ENCODE peak calls at places on chromosomes 1 and 21, in ten cellular contexts. K, Z, I, R, G, C, P, Q, F and J are unnamed samples.

GRCh38 chr1:38860464-38860816 is 868 bp upstream of the RRAGC start:
- DNase-seq in Z (no peak), C (no peak), P (no peak), R (peak), K (no peak), G (no peak), I (no peak), F (no peak), Q (peak), J (no peak)

GRCh38 chr1:219924348-219924747 is 4.0 kb downstream of the SLC30A10 start:
- DNase-seq in K (no peak), F (no peak), P (no peak), Z (no peak), G (no peak), R (no peak), I (no peak), C (no peak), Q (no peak), J (no peak)

GRCh38 chr1:221761354-221762002 is 19.6 kb upstream of the DUSP10 start:
- DNase-seq in F (no peak), C (no peak), Z (no peak), I (no peak), G (no peak), P (no peak), Q (no peak), R (no peak), K (no peak), J (no peak)

GRCh38 chr21:38753114-38754100 is 52.3 kb upstream of the ETS2 start:
- DNase-seq in I (no peak), G (no peak), Z (no peak), R (peak), F (no peak), C (no peak), K (no peak), Q (no peak), P (no peak), J (no peak)

GRCh38 chr1:175742790-175743459 is 470 bp downstream of the TNR start:
- DNase-seq in P (no peak), I (no peak), F (no peak), C (no peak), Q (peak), Z (no peak), G (peak), K (no peak), R (peak), J (no peak)

GRCh38 chr21:35748683-35749314 is 311.5 kb downstream of the SETD4 start:
- DNase-seq in Q (no peak), Z (no peak), G (no peak), I (no peak), P (no peak), K (no peak), F (no peak), R (no peak), C (no peak), J (no peak)

GRCh38 chr21:34795152-34796141 is 126.7 kb downstream of the CLIC6 start:
- DNase-seq in I (no peak), P (no peak), R (peak), F (peak), Z (no peak), Q (peak), C (peak), G (no peak), K (no peak), J (no peak)

GRCh38 chr1:247189981-247190798 is 18.4 kb upstream of the ZNF124 start:
- DNase-seq in P (no peak), I (no peak), G (no peak), Z (no peak), F (no peak), K (no peak), Q (no peak), R (no peak), C (no peak), J (no peak)

GRCh38 chr1:220370041-220370700 is 97.9 kb upstream of the RAB3GAP2 start:
- DNase-seq in Q (peak), C (no peak), F (peak), G (no peak), K (no peak), P (no peak), Z (no peak), R (peak), I (no peak), J (no peak)

GRCh38 chr1:231618588-231619256 is 7.9 kb upstream of the DISC1 start:
- DNase-seq in Q (no peak), F (no peak), Z (no peak), G (no peak), P (no peak), R (no peak), C (no peak), K (no peak), I (no peak), J (no peak)

GRCh38 chr1:174039069-174039468 is 16.9 kb upstream of the RC3H1 start:
- DNase-seq in K (no peak), Q (peak), Z (no peak), P (no peak), C (no peak), G (no peak), R (no peak), I (no peak), F (no peak), J (no peak)

GRCh38 chr21:38476385-38476784 is 21.9 kb downstream of the ERG start:
- DNase-seq in G (no peak), F (no peak), R (peak), K (no peak), I (no peak), P (no peak), Q (no peak), C (no peak), Z (no peak), J (no peak)

GRCh38 chr1:235588916-235589515 is 60.6 kb downstream of the GNG4 start:
- DNase-seq in F (peak), Q (peak), G (no peak), P (no peak), Z (no peak), I (peak), R (peak), K (no peak), C (no peak), J (no peak)

GRCh38 chr1:55047611-55048010 is 8.3 kb downstream of the PCSK9 start:
- DNase-seq in F (no peak), Z (no peak), G (no peak), K (no peak), I (no peak), P (no peak), Q (no peak), C (no peak), R (no peak), J (peak)

GRCh38 chr1:12433323-12434053 is 184.5 kb downstream of the DHRS3 start:
- DNase-seq in F (no peak), C (peak), P (no peak), K (no peak), G (peak), Q (no peak), Z (no peak), R (peak), I (peak), J (peak)

GRCh38 chr1:1889847-1890505 is 911 bp downstream of the GNB1 start:
- DNase-seq in K (no peak), P (no peak), F (no peak), Q (peak), R (peak), G (no peak), Z (peak), I (no peak), C (peak), J (peak)

GRCh38 chr1:181504294-181505115 is 21.2 kb downstream of the CACNA1E start:
- DNase-seq in F (no peak), R (peak), C (no peak), I (no peak), K (no peak), G (no peak), Q (peak), Z (no peak), P (no peak), J (no peak)

GRCh38 chr1:157201767-157202166 is 63.6 kb upstream of the ETV3 start:
- DNase-seq in Z (no peak), G (no peak), F (no peak), C (no peak), Q (no peak), K (no peak), P (no peak), I (no peak), R (no peak), J (no peak)

GRCh38 chr1:12001249-12001917 is 17.9 kb upstream of the MIIP start:
- DNase-seq in C (no peak), F (no peak), Z (peak), G (no peak), Q (peak), K (no peak), I (peak), P (no peak), R (peak), J (no peak)

GRCh38 chr1:228471154-228471761 is 15.9 kb upstream of the RNF187 start:
- DNase-seq in G (no peak), K (no peak), F (no peak), Q (no peak), C (no peak), R (no peak), I (no peak), P (no peak), Z (no peak), J (no peak)

GRCh38 chr1:216459651-216460200 is 36.5 kb upstream of the USH2A start:
- DNase-seq in Z (no peak), C (no peak), F (no peak), G (no peak), I (no peak), Q (peak), K (no peak), P (no peak), R (no peak), J (no peak)

GRCh38 chr1:228377664-228378452 is 28.8 kb downstream of the TRIM11 start:
- DNase-seq in F (no peak), R (no peak), G (no peak), I (no peak), P (no peak), C (peak), K (no peak), Q (no peak), Z (no peak), J (peak)

GRCh38 chr1:216932424-216932823 is 209.2 kb upstream of the ESRRG start:
- DNase-seq in I (no peak), R (no peak), G (no peak), F (no peak), K (no peak), Z (no peak), P (no peak), Q (no peak), C (no peak), J (no peak)

GRCh38 chr1:31943546-31944184 is 5.5 kb upstream of the PTP4A2 start:
- DNase-seq in I (no peak), Q (peak), P (peak), K (no peak), R (no peak), Z (no peak), C (no peak), G (no peak), F (no peak), J (no peak)

GRCh38 chr1:53546409-53547155 is 87.4 kb downstream of the DMRTB1 start:
- DNase-seq in Q (no peak), Z (no peak), I (no peak), K (no peak), P (no peak), C (no peak), F (no peak), R (no peak), G (no peak), J (peak)

GRCh38 chr1:37890378-37891014 is 31.1 kb upstream of the MTF1 start:
- DNase-seq in Z (no peak), F (peak), K (no peak), C (no peak), R (peak), Q (peak), G (no peak), P (peak), I (no peak), J (no peak)

GRCh38 chr1:93695411-93696005 is 13.9 kb upstream of the BCAR3 start:
- DNase-seq in K (no peak), F (no peak), R (no peak), I (no peak), Z (no peak), Q (no peak), G (no peak), C (no peak), P (no peak), J (no peak)

GRCh38 chr1:51421961-51422360 is 91.6 kb upstream of the TTC39A start:
- DNase-seq in P (peak), C (no peak), Q (peak), K (no peak), Z (no peak), I (no peak), F (peak), G (no peak), R (peak), J (no peak)

GRCh38 chr1:53350853-53351767 is 23.2 kb upstream of the LRP8 start:
- DNase-seq in C (peak), R (no peak), G (no peak), K (no peak), P (no peak), I (no peak), F (no peak), Q (no peak), Z (no peak), J (peak)

GRCh38 chr1:216535751-216536150 is 112.5 kb upstream of the USH2A start:
- DNase-seq in P (no peak), F (no peak), Q (no peak), R (no peak), I (no peak), K (no peak), Z (no peak), C (no peak), G (no peak), J (no peak)

GRCh38 chr1:92485374-92486250 is 1.1 kb downstream of the GFI1 start:
- DNase-seq in G (no peak), P (no peak), Q (peak), I (no peak), Z (peak), R (no peak), F (no peak), K (no peak), C (peak), J (peak)

GRCh38 chr1:9797049-9797448 is 26.7 kb downstream of the CLSTN1 start:
- DNase-seq in Z (no peak), G (no peak), F (no peak), K (no peak), Q (no peak), I (no peak), R (no peak), C (no peak), P (no peak), J (no peak)

GRCh38 chr1:35656148-35656862 is 15.0 kb upstream of the PSMB2 start:
- DNase-seq in F (no peak), C (no peak), Z (no peak), P (no peak), K (no peak), I (no peak), G (no peak), Q (peak), R (no peak), J (no peak)

GRCh38 chr1:160108888-160109662 is 6.5 kb upstream of the ATP1A2 start:
- DNase-seq in Z (peak), C (no peak), K (no peak), Q (peak), P (peak), F (no peak), R (peak), I (peak), G (no peak), J (no peak)

GRCh38 chr1:110218739-110219138 is 8.6 kb downstream of the KCNC4 start:
- DNase-seq in I (no peak), K (no peak), P (no peak), Q (peak), G (no peak), C (no peak), R (peak), Z (no peak), F (no peak), J (no peak)

GRCh38 chr1:101482306-101482705 is 245.5 kb downstream of the S1PR1 start:
- DNase-seq in Q (no peak), R (no peak), P (no peak), K (no peak), I (no peak), F (no peak), C (no peak), G (no peak), Z (no peak), J (no peak)

GRCh38 chr1:1373051-1373450 is 2.0 kb downstream of the AURKAIP1 start:
- DNase-seq in C (peak), Z (no peak), I (no peak), Q (no peak), F (no peak), R (no peak), P (no peak), G (no peak), K (no peak), J (no peak)